ENCODE peak calls at places on chromosome 21, in nine cellular contexts. H is GDM1; S is skeletal muscle cell; P is choroid plexus epithelial cell; M is stimulated activated effector memory CD8-positive, alpha-beta T cell treated with anti-CD3 and anti-CD28 coated beads, Interleukin-12 subunit alpha, Interleukin-12 subunit beta, amount 100 ng/mL, for 72 hours; V is amniotic stem cell; N is cardiac fibroblast; C is T-helper 17 cell; Q is islet precursor cell. W is an unnamed sample.

GRCh38 chr21:39430457-39430856 is 15.1 kb downstream of the LCA5L start:
- DNase-seq in C (no peak), S (no peak), H (no peak), P (no peak), N (no peak), M (no peak), Q (no peak), V (no peak), W (no peak)

GRCh38 chr21:46110499-46111192 is 12.7 kb downstream of the COL6A2 start:
- DNase-seq in V (no peak), M (peak; percentile 37), P (no peak), S (no peak), N (no peak), C (no peak), Q (peak; percentile 48), H (no peak), W (no peak)

GRCh38 chr21:38367646-38368045 is 110.9 kb downstream of the KCNJ15 start:
- DNase-seq in V (no peak), C (no peak), M (no peak), N (no peak), Q (no peak), S (no peak), H (no peak), P (peak; percentile 44), W (no peak)

GRCh38 chr21:15498455-15498854 is 231.3 kb upstream of the USP25 start:
- DNase-seq in Q (no peak), V (no peak), N (no peak), S (no peak), P (no peak), C (no peak), M (no peak), H (no peak), W (no peak)

GRCh38 chr21:45593162-45594022 is 50.1 kb upstream of the PCBP3 start:
- DNase-seq in H (no peak), S (no peak), C (no peak), P (no peak), M (no peak), V (no peak), Q (peak; percentile 23), N (no peak), W (no peak)

GRCh38 chr21:33762798-33763572 is 120.7 kb downstream of the ITSN1 start:
- DNase-seq in M (no peak), C (no peak), S (no peak), V (no peak), H (no peak), P (peak; percentile 67), N (peak; percentile 40), Q (no peak), W (peak; percentile 70)

GRCh38 chr21:35575280-35575915 is 484.9 kb downstream of the SETD4 start:
- DNase-seq in C (no peak), M (no peak), Q (no peak), S (peak; percentile 86), N (peak; percentile 22), H (no peak), P (peak; percentile 62), V (peak; percentile 43), W (peak; percentile 67)

GRCh38 chr21:26449161-26449560 is 123.9 kb downstream of the CYYR1 start:
- DNase-seq in S (peak; percentile 76), P (peak; percentile 50), C (no peak), M (no peak), N (peak; percentile 76), Q (no peak), H (no peak), V (no peak), W (peak; percentile 88)

GRCh38 chr21:42331660-42332059 is 16.5 kb upstream of the TFF3 start:
- DNase-seq in V (no peak), S (no peak), H (no peak), M (no peak), Q (no peak), C (no peak), N (no peak), P (no peak), W (no peak)